ENCODE peak calls at places on chromosome 13, in seven cellular contexts. One of them, this sample, is unnamed.
A peak's percentile ranks its signal among the peaks of the same experiment; 100 is the strongest.

GRCh38 chr13:44311011-44311481 is 62.6 kb upstream of the SERP2 start:
- DNase-seq in heart right ventricle: no peak
- DNase-seq in CD4-positive, alpha-beta T cell: no peak
- DNase-seq in Peyer's patch: no peak
- DNase-seq in SJCRH30: no peak
- DNase-seq in breast epithelium: peak; percentile 58
- DNase-seq in esophagus muscularis mucosa: no peak
- DNase-seq in this sample: no peak

GRCh38 chr13:77535448-77535847 is at the start of gene SCEL:
- DNase-seq in breast epithelium: no peak
- DNase-seq in esophagus muscularis mucosa: peak; percentile 45
- DNase-seq in Peyer's patch: no peak
- DNase-seq in CD4-positive, alpha-beta T cell: no peak
- DNase-seq in heart right ventricle: no peak
- DNase-seq in SJCRH30: no peak
- DNase-seq in this sample: peak; percentile 7

GRCh38 chr13:48156466-48156865 is 61.6 kb upstream of the MED4 start:
- DNase-seq in Peyer's patch: no peak
- DNase-seq in esophagus muscularis mucosa: no peak
- DNase-seq in SJCRH30: peak; percentile 24
- DNase-seq in breast epithelium: no peak
- DNase-seq in heart right ventricle: no peak
- DNase-seq in CD4-positive, alpha-beta T cell: peak; percentile 77
- DNase-seq in this sample: no peak

GRCh38 chr13:50080158-50080855 is 65.1 kb downstream of the KCNRG start:
- DNase-seq in SJCRH30: peak; percentile 39
- DNase-seq in heart right ventricle: no peak
- DNase-seq in breast epithelium: no peak
- DNase-seq in esophagus muscularis mucosa: no peak
- DNase-seq in CD4-positive, alpha-beta T cell: peak; percentile 21
- DNase-seq in Peyer's patch: peak; percentile 56
- DNase-seq in this sample: no peak

GRCh38 chr13:33188093-33188882 is 97.3 kb downstream of the STARD13 start:
- DNase-seq in esophagus muscularis mucosa: no peak
- DNase-seq in Peyer's patch: no peak
- DNase-seq in SJCRH30: no peak
- DNase-seq in CD4-positive, alpha-beta T cell: no peak
- DNase-seq in heart right ventricle: no peak
- DNase-seq in breast epithelium: no peak
- DNase-seq in this sample: no peak

GRCh38 chr13:51066091-51066831 is 44.8 kb downstream of the C13orf42 start:
- DNase-seq in esophagus muscularis mucosa: no peak
- DNase-seq in breast epithelium: no peak
- DNase-seq in Peyer's patch: no peak
- DNase-seq in CD4-positive, alpha-beta T cell: no peak
- DNase-seq in heart right ventricle: peak; percentile 30
- DNase-seq in SJCRH30: peak; percentile 40
- DNase-seq in this sample: no peak

GRCh38 chr13:114152831-114153371 is 20.5 kb upstream of the RASA3 start:
- DNase-seq in SJCRH30: no peak
- DNase-seq in esophagus muscularis mucosa: no peak
- DNase-seq in breast epithelium: no peak
- DNase-seq in heart right ventricle: no peak
- DNase-seq in CD4-positive, alpha-beta T cell: no peak
- DNase-seq in Peyer's patch: no peak
- DNase-seq in this sample: no peak

GRCh38 chr13:75372517-75372916 is 109.5 kb downstream of the TBC1D4 start:
- DNase-seq in SJCRH30: peak; percentile 14
- DNase-seq in breast epithelium: no peak
- DNase-seq in CD4-positive, alpha-beta T cell: no peak
- DNase-seq in heart right ventricle: peak; percentile 52
- DNase-seq in esophagus muscularis mucosa: no peak
- DNase-seq in Peyer's patch: no peak
- DNase-seq in this sample: no peak

GRCh38 chr13:98158172-98158907 is 15.4 kb downstream of the FARP1 start:
- DNase-seq in CD4-positive, alpha-beta T cell: no peak
- DNase-seq in heart right ventricle: peak; percentile 21
- DNase-seq in Peyer's patch: no peak
- DNase-seq in breast epithelium: no peak
- DNase-seq in esophagus muscularis mucosa: peak; percentile 14
- DNase-seq in SJCRH30: peak; percentile 73
- DNase-seq in this sample: no peak

GRCh38 chr13:48567521-48568331 is 34.8 kb upstream of the RCBTB2 start:
- DNase-seq in CD4-positive, alpha-beta T cell: no peak
- DNase-seq in esophagus muscularis mucosa: peak; percentile 90
- DNase-seq in Peyer's patch: no peak
- DNase-seq in breast epithelium: no peak
- DNase-seq in heart right ventricle: peak; percentile 41
- DNase-seq in SJCRH30: no peak
- DNase-seq in this sample: no peak

GRCh38 chr13:39571502-39572092 is 31.4 kb downstream of the LHFPL6 start:
- DNase-seq in Peyer's patch: no peak
- DNase-seq in esophagus muscularis mucosa: no peak
- DNase-seq in breast epithelium: no peak
- DNase-seq in CD4-positive, alpha-beta T cell: no peak
- DNase-seq in heart right ventricle: peak; percentile 77
- DNase-seq in SJCRH30: no peak
- DNase-seq in this sample: no peak

GRCh38 chr13:110726726-110727125 is 13.2 kb downstream of the ING1 start:
- DNase-seq in heart right ventricle: no peak
- DNase-seq in breast epithelium: no peak
- DNase-seq in SJCRH30: no peak
- DNase-seq in esophagus muscularis mucosa: no peak
- DNase-seq in CD4-positive, alpha-beta T cell: no peak
- DNase-seq in Peyer's patch: no peak
- DNase-seq in this sample: no peak

GRCh38 chr13:97275265-97275664 is 53.1 kb downstream of the MBNL2 start:
- DNase-seq in CD4-positive, alpha-beta T cell: no peak
- DNase-seq in breast epithelium: no peak
- DNase-seq in esophagus muscularis mucosa: no peak
- DNase-seq in heart right ventricle: peak; percentile 51
- DNase-seq in SJCRH30: no peak
- DNase-seq in Peyer's patch: no peak
- DNase-seq in this sample: no peak

DNA sequence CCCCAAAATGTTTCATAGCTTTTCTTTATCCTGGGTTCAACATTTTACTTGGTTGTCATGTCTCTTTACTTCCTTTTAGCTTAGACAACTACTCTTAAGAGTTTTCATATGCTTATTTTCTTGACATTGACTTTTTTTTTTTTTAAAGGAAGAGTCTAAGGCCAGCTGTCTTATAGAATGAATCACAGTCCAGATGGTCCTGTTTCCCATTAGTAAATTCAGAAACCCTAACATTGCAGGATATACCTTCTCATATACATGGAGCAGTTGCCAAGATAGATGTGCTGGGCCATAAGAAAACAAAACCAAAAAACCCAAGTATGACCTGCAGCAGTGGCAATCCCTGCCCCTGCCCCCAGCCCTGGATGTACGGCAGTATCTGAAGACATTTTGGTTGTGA is 72.8 kb downstream of the COG3 start:
- DNase-seq in Peyer's patch: no peak
- DNase-seq in CD4-positive, alpha-beta T cell: no peak
- DNase-seq in SJCRH30: no peak
- DNase-seq in esophagus muscularis mucosa: no peak
- DNase-seq in heart right ventricle: no peak
- DNase-seq in breast epithelium: no peak
- DNase-seq in this sample: no peak
- H3K27ac ChIP-seq in Peyer's patch: no peak overlapping the region
- H3K27ac ChIP-seq in CD4-positive, alpha-beta T cell: no peak overlapping the region
- H3K27ac ChIP-seq in SJCRH30: no peak overlapping the region
- H3K27ac ChIP-seq in esophagus muscularis mucosa: no peak overlapping the region
- H3K27ac ChIP-seq in heart right ventricle: no peak overlapping the region
- H3K27ac ChIP-seq in breast epithelium: no peak overlapping the region
- H3K27ac ChIP-seq in this sample: no peak overlapping the region

GRCh38 chr13:46401432-46401831 is 14.4 kb upstream of the RUBCNL start:
- DNase-seq in SJCRH30: no peak
- DNase-seq in CD4-positive, alpha-beta T cell: no peak
- DNase-seq in heart right ventricle: no peak
- DNase-seq in breast epithelium: no peak
- DNase-seq in esophagus muscularis mucosa: no peak
- DNase-seq in Peyer's patch: no peak
- DNase-seq in this sample: no peak

GRCh38 chr13:46402178-46402577 is 15.1 kb upstream of the RUBCNL start:
- DNase-seq in SJCRH30: no peak
- DNase-seq in Peyer's patch: no peak
- DNase-seq in esophagus muscularis mucosa: no peak
- DNase-seq in heart right ventricle: no peak
- DNase-seq in CD4-positive, alpha-beta T cell: no peak
- DNase-seq in breast epithelium: no peak
- DNase-seq in this sample: no peak

GRCh38 chr13:46403851-46404731 is 17.0 kb upstream of the RUBCNL start:
- DNase-seq in heart right ventricle: no peak
- DNase-seq in SJCRH30: no peak
- DNase-seq in Peyer's patch: no peak
- DNase-seq in esophagus muscularis mucosa: no peak
- DNase-seq in CD4-positive, alpha-beta T cell: no peak
- DNase-seq in breast epithelium: no peak
- DNase-seq in this sample: no peak

GRCh38 chr13:46404732-46405097 is 17.7 kb upstream of the RUBCNL start:
- DNase-seq in esophagus muscularis mucosa: no peak
- DNase-seq in Peyer's patch: no peak
- DNase-seq in heart right ventricle: no peak
- DNase-seq in SJCRH30: no peak
- DNase-seq in CD4-positive, alpha-beta T cell: no peak
- DNase-seq in breast epithelium: no peak
- DNase-seq in this sample: no peak

DNA sequence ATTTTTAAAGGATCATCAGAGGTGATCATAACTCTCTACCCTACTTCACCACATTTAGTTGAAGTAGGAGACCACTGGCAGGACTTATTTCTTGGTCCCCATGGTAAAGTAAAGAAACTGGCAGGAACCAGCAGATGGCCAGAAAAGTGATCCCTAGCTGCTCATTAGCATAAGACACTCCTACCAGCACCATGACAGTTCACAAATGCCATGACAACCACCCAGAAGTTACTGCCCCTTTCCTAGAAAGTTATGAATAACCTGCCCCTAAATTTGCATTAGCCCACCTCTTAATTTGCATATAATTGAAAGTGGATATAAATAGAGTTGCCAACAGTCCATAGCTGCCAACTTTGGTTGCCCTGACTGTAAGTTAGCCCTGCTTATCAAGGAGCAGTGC is 18.4 kb upstream of the RUBCNL start:
- DNase-seq in SJCRH30: no peak
- DNase-seq in Peyer's patch: no peak
- DNase-seq in esophagus muscularis mucosa: no peak
- DNase-seq in CD4-positive, alpha-beta T cell: no peak
- DNase-seq in heart right ventricle: no peak
- DNase-seq in breast epithelium: no peak
- DNase-seq in this sample: no peak
- H3K27ac ChIP-seq in SJCRH30: no peak overlapping the region
- H3K27ac ChIP-seq in Peyer's patch: no peak overlapping the region
- H3K27ac ChIP-seq in esophagus muscularis mucosa: no peak overlapping the region
- H3K27ac ChIP-seq in CD4-positive, alpha-beta T cell: no peak overlapping the region
- H3K27ac ChIP-seq in heart right ventricle: no peak overlapping the region
- H3K27ac ChIP-seq in breast epithelium: no peak overlapping the region
- H3K27ac ChIP-seq in this sample: no peak overlapping the region

DNA sequence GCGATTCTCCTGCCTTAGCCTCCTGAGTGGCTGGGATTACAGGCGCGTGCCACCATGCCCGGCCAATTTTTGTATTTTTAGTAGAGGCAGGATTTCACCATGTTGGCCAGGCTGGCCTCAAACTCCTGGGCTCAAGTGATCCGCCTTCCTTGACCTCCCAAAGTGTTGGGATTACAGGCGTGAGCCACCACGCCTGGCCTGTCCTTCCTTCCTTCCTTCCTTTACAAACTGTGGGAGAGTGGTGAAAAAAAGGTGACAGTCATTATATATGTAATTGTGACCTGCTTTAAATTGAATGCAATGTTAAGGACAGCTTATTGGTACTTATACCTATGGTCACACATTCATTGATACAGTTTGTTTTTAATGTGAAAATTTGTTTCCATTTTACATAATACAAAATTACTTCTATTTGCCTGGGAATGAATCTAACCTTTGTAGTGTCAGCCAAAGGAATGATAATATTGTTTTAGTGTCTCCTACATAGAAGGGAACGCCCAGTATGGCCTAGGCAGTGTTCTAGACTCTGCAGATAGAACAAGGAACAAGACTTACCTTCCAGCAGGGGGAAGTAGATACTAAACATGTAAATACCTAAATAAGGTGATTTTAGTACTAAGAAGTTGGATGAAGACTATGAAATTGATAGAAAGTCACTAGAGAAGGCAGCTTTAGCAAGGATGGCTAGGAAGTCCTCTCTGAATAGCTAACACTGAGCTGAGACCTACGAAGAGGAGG is 146.3 kb downstream of the GGACT start:
- DNase-seq in esophagus muscularis mucosa: no peak
- DNase-seq in heart right ventricle: no peak
- DNase-seq in CD4-positive, alpha-beta T cell: no peak
- DNase-seq in SJCRH30: no peak
- DNase-seq in Peyer's patch: no peak
- DNase-seq in breast epithelium: no peak
- DNase-seq in this sample: no peak
- H3K27ac ChIP-seq in esophagus muscularis mucosa: no peak overlapping the region
- H3K27ac ChIP-seq in heart right ventricle: no peak overlapping the region
- H3K27ac ChIP-seq in CD4-positive, alpha-beta T cell: no peak overlapping the region
- H3K27ac ChIP-seq in SJCRH30: no peak overlapping the region
- H3K27ac ChIP-seq in Peyer's patch: no peak overlapping the region
- H3K27ac ChIP-seq in breast epithelium: no peak overlapping the region
- H3K27ac ChIP-seq in this sample: no peak overlapping the region

DNA sequence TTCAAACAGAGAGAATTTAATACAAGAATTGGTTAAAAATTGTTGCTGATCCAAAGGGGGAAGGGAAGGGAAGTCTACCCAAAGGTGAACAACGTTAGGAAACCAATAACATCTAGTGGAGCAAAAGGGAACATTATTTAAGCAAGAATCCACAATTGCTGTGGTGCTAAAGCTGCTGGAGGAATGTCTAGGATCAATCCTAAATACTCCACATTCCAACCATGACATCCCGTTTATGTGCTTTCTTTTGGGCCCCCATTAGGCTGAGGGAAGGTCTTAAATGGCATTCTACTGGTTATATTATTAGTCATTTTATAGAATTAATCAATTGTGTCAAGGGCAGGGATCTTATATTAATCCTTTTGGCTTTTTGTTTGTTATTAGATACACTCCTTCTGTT is 39.9 kb upstream of the VWA8 start:
- DNase-seq in CD4-positive, alpha-beta T cell: no peak
- DNase-seq in SJCRH30: no peak
- DNase-seq in esophagus muscularis mucosa: no peak
- DNase-seq in Peyer's patch: no peak
- DNase-seq in heart right ventricle: no peak
- DNase-seq in breast epithelium: no peak
- DNase-seq in this sample: no peak
- H3K27ac ChIP-seq in CD4-positive, alpha-beta T cell: no peak overlapping the region
- H3K27ac ChIP-seq in SJCRH30: no peak overlapping the region
- H3K27ac ChIP-seq in esophagus muscularis mucosa: no peak overlapping the region
- H3K27ac ChIP-seq in Peyer's patch: no peak overlapping the region
- H3K27ac ChIP-seq in heart right ventricle: no peak overlapping the region
- H3K27ac ChIP-seq in breast epithelium: no peak overlapping the region
- H3K27ac ChIP-seq in this sample: no peak overlapping the region

This sample was measured in caudate nucleus.